ENCODE peak calls at places on chromosome 11, in six cellular contexts. X is NCI-H1694 treated with DMSO at 0.1 percent for 48 hours; T is iris pigment epithelial cell; H is sciatic nerve; J is KG1; E is activated naive CD8-positive, alpha-beta T cell treated with anti-CD3 and anti-CD28 coated beads, Interleukin-2, amount 50 U/mL, for 24 hours. Z is an unnamed sample.

GRCh38 chr11:79492008-79492407 is 51.2 kb upstream of the TENM4 start:
- DNase-seq in J (no peak), X (no peak), T (no peak), E (no peak), H (no peak), Z (no peak)

GRCh38 chr11:93564895-93565294 is 21.7 kb upstream of the SMCO4 start:
- DNase-seq in H (no peak), J (no peak), X (no peak), T (no peak), E (no peak), Z (no peak)

GRCh38 chr11:68037481-68038225 is 1.2 kb upstream of the TCIRG1 start:
- DNase-seq in E (no peak), J (no peak), H (no peak), T (no peak), X (no peak), Z (no peak)

GRCh38 chr11:128324051-128324481 is 263.3 kb downstream of the ETS1 start:
- DNase-seq in H (no peak), J (no peak), E (peak; percentile 76), T (peak; percentile 24), X (no peak), Z (peak; percentile 19)

GRCh38 chr11:119664701-119665420 is 64.1 kb downstream of the NECTIN1 start:
- DNase-seq in J (no peak), T (no peak), H (no peak), E (no peak), X (no peak), Z (no peak)

GRCh38 chr11:126637800-126638175 is 282.3 kb downstream of the ST3GAL4 start:
- DNase-seq in T (peak; percentile 37), X (no peak), J (no peak), E (no peak), H (no peak), Z (no peak)

GRCh38 chr11:86091086-86091485 is 22.2 kb upstream of the PICALM start:
- DNase-seq in X (no peak), J (no peak), T (no peak), H (no peak), E (no peak), Z (no peak)

GRCh38 chr11:94473177-94473799 is 20.4 kb downstream of the MRE11 start:
- DNase-seq in T (peak; percentile 58), X (no peak), E (no peak), H (no peak), J (peak; percentile 73), Z (no peak)

GRCh38 chr11:117833401-117833891 is 8.9 kb upstream of the FXYD2 start:
- DNase-seq in J (no peak), E (no peak), X (no peak), T (no peak), H (peak; percentile 54), Z (no peak)

GRCh38 chr11:100576044-100577021 is 110.8 kb upstream of the ARHGAP42 start:
- DNase-seq in H (no peak), E (peak; percentile 3), X (peak; percentile 16), J (no peak), T (peak; percentile 70), Z (peak; percentile 30)

GRCh38 chr11:133927690-133928627 is 28.8 kb downstream of the IGSF9B start:
- DNase-seq in H (peak; percentile 76), X (peak; percentile 32), J (peak; percentile 21), E (peak; percentile 66), T (peak; percentile 52), Z (peak; percentile 65)

GRCh38 chr11:7381937-7382336 is 103.4 kb upstream of the OLFML1 start:
- DNase-seq in J (no peak), T (no peak), X (no peak), H (no peak), E (no peak), Z (no peak)

GRCh38 chr11:130315354-130315970 is 745 bp upstream of the ZBTB44 start:
- DNase-seq in H (peak; percentile 61), E (peak; percentile 52), X (no peak), J (no peak), T (no peak), Z (peak; percentile 11)

GRCh38 chr11:126716456-126717083 is 284.0 kb downstream of the KIRREL3 start:
- DNase-seq in T (peak; percentile 3), E (peak; percentile 44), X (no peak), J (peak; percentile 10), H (peak; percentile 64), Z (peak; percentile 65)

GRCh38 chr11:64052436-64052835 is 16.7 kb downstream of the FLRT1 start:
- DNase-seq in T (no peak), X (no peak), E (no peak), J (no peak), H (no peak), Z (no peak)

GRCh38 chr11:129077191-129077590 is 114.9 kb downstream of the ARHGAP32 start:
- DNase-seq in J (no peak), E (no peak), X (no peak), H (no peak), T (no peak), Z (no peak)

GRCh38 chr11:118870396-118871343 is 13.0 kb upstream of the CXCR5 start:
- DNase-seq in J (no peak), H (no peak), X (no peak), T (peak; percentile 16), E (no peak), Z (no peak)

GRCh38 chr11:18313985-18314763 is 7.8 kb downstream of the HPS5 start:
- DNase-seq in X (no peak), E (no peak), H (no peak), J (no peak), T (peak; percentile 89), Z (no peak)

GRCh38 chr11:103878646-103879045 is 157.8 kb upstream of the DDI1 start:
- DNase-seq in J (no peak), E (no peak), H (no peak), T (no peak), X (no peak), Z (no peak)

GRCh38 chr11:360326-361280 is 8.7 kb upstream of the B4GALNT4 start:
- DNase-seq in X (no peak), T (no peak), J (no peak), H (peak; percentile 52), E (no peak), Z (no peak)

GRCh38 chr11:96338910-96339703 is 3.9 kb downstream of the MAML2 start:
- DNase-seq in E (peak; percentile 50), X (no peak), J (peak; percentile 70), T (peak; percentile 77), H (peak; percentile 79), Z (peak; percentile 68)

GRCh38 chr11:27216268-27217149 is 146.5 kb downstream of the CCDC34 start:
- DNase-seq in X (peak; percentile 87), J (no peak), E (no peak), T (peak; percentile 41), H (no peak), Z (no peak)